ENCODE peak calls at places on chromosomes 3 and 15, in eight cellular contexts. I is neuronal stem cell; B is C1 segment of cervical spinal cord; H is PC-3; R is stimulated activated CD4-positive, alpha-beta T cell treated with anti-CD3 and anti-CD28 coated beads, Interleukin-4, amount 100 ng/mL, for 1 hour; U is pulmonary artery endothelial cell; Q is GM12892; C is SHP77. M is an unnamed sample.

GRCh38 chr3:96331341-96331740 is 483.1 kb upstream of the EPHA6 start:
- DNase-seq in B (no peak), U (no peak), Q (no peak), R (no peak), I (no peak), C (no peak), H (peak; percentile 59), M (no peak)

GRCh38 chr3:115999598-115999997 is 376.3 kb downstream of the GAP43 start:
- DNase-seq in C (peak; percentile 29), Q (no peak), B (no peak), I (no peak), U (no peak), R (no peak), H (no peak), M (no peak)

GRCh38 chr3:197168606-197169005 is 129.8 kb downstream of the DLG1 start:
- DNase-seq in B (no peak), Q (no peak), U (no peak), H (no peak), R (no peak), I (no peak), C (no peak), M (no peak)

GRCh38 chr3:42214565-42215283 is 51.3 kb downstream of the CCK start:
- DNase-seq in Q (no peak), H (peak; percentile 44), U (no peak), I (no peak), C (no peak), R (no peak), B (no peak), M (no peak)

GRCh38 chr3:184968115-184968514 is 156.1 kb downstream of the VPS8 start:
- DNase-seq in H (peak; percentile 8), U (no peak), C (no peak), B (no peak), I (no peak), Q (no peak), R (no peak), M (no peak)

GRCh38 chr15:41483115-41483514 is 10.6 kb upstream of the ITPKA start:
- DNase-seq in R (peak; percentile 21), B (no peak), Q (no peak), C (no peak), I (no peak), H (no peak), U (no peak), M (no peak)

GRCh38 chr3:187648177-187648576 is 22.0 kb downstream of the SST start:
- DNase-seq in R (no peak), B (no peak), Q (no peak), C (no peak), I (no peak), U (no peak), H (no peak), M (no peak)

GRCh38 chr15:62403164-62403809 is 238.2 kb upstream of the C2CD4B start:
- DNase-seq in B (no peak), I (no peak), U (no peak), Q (no peak), C (no peak), R (no peak), H (peak; percentile 55), M (no peak)

GRCh38 chr3:46663611-46664135 is 29.8 kb downstream of the ALS2CL start:
- DNase-seq in R (no peak), U (peak; percentile 17), C (peak; percentile 26), Q (peak; percentile 13), H (peak; percentile 41), I (no peak), B (no peak), M (no peak)